ENCODE peak calls at places on chromosomes 11 and 22, in nine cellular contexts. L, S, H, V, I, Z, Y, K and G are unnamed samples.

GRCh38 chr11:48001438-48002021 is 21.2 kb downstream of the PTPRJ start:
- DNase-seq in L (no peak), S (no peak), H (peak), V (no peak), I (no peak), Z (no peak), Y (no peak), K (peak), G (no peak)

GRCh38 chr22:18044548-18045271 is 20.3 kb upstream of the MICAL3 start:
- DNase-seq in L (no peak), S (no peak), H (no peak), V (no peak), I (no peak), Z (no peak), Y (no peak), K (no peak), G (no peak)

GRCh38 chr11:78044706-78045105 is 19.0 kb upstream of the THRSP start:
- DNase-seq in L (no peak), S (no peak), H (no peak), V (no peak), I (no peak), Z (no peak), Y (no peak), K (no peak), G (no peak)

GRCh38 chr11:31646206-31646605 is 136.6 kb downstream of the ELP4 start:
- DNase-seq in L (no peak), S (no peak), H (no peak), V (no peak), I (no peak), Z (no peak), Y (no peak), K (no peak), G (no peak)

GRCh38 chr11:95688501-95689222 is 100.9 kb downstream of the FAM76B start:
- DNase-seq in L (no peak), S (no peak), H (no peak), V (no peak), I (no peak), Z (no peak), Y (no peak), K (no peak), G (no peak)

GRCh38 chr11:2160736-2161259 is at the start of gene INS:
- DNase-seq in L (no peak), S (no peak), H (no peak), V (no peak), I (no peak), Z (no peak), Y (no peak), K (no peak), G (no peak)

GRCh38 chr11:44767421-44767820 is 40.7 kb downstream of the TSPAN18 start:
- DNase-seq in L (no peak), S (no peak), H (no peak), V (no peak), I (no peak), Z (no peak), Y (no peak), K (no peak), G (no peak)

GRCh38 chr11:113073290-113073953 is 112.2 kb downstream of the NCAM1 start:
- DNase-seq in L (no peak), S (no peak), H (no peak), V (no peak), I (no peak), Z (no peak), Y (no peak), K (no peak), G (no peak)

GRCh38 chr22:20918663-20919220 is 1.5 kb downstream of the CRKL start:
- DNase-seq in L (no peak), S (peak), H (no peak), V (no peak), I (no peak), Z (no peak), Y (no peak), K (no peak), G (no peak)

GRCh38 chr11:1074244-1075221 is at the start of gene MUC2:
- DNase-seq in L (peak), S (no peak), H (no peak), V (no peak), I (no peak), Z (peak), Y (no peak), K (no peak), G (no peak)

GRCh38 chr11:128420943-128421342 is 166.4 kb downstream of the ETS1 start:
- DNase-seq in L (no peak), S (no peak), H (no peak), V (no peak), I (no peak), Z (no peak), Y (no peak), K (no peak), G (no peak)

GRCh38 chr11:69567951-69568808 is 72.8 kb upstream of the CCND1 start:
- DNase-seq in L (peak), S (no peak), H (no peak), V (no peak), I (no peak), Z (no peak), Y (no peak), K (no peak), G (no peak)

GRCh38 chr11:59158206-59159068 is 13.5 kb upstream of the DTX4 start:
- DNase-seq in L (peak), S (peak), H (peak), V (peak), I (peak), Z (peak), Y (no peak), K (peak), G (peak)

GRCh38 chr22:37183432-37184379 is 4.3 kb downstream of the C1QTNF6 start:
- DNase-seq in L (no peak), S (no peak), H (no peak), V (no peak), I (no peak), Z (no peak), Y (no peak), K (no peak), G (no peak)

GRCh38 chr11:41281131-41281742 is 178.2 kb downstream of the LRRC4C start:
- DNase-seq in L (no peak), S (peak), H (no peak), V (no peak), I (no peak), Z (no peak), Y (no peak), K (no peak), G (no peak)

GRCh38 chr22:44091021-44091721 is 67.1 kb downstream of the PARVB start:
- DNase-seq in L (peak), S (peak), H (no peak), V (peak), I (no peak), Z (no peak), Y (no peak), K (no peak), G (no peak)

GRCh38 chr22:36765943-36766450 is 9.9 kb downstream of the IFT27 start:
- DNase-seq in L (no peak), S (no peak), H (no peak), V (no peak), I (no peak), Z (no peak), Y (no peak), K (no peak), G (no peak)

GRCh38 chr11:2376751-2377451 is at the start of gene CD81:
- DNase-seq in L (peak), S (peak), H (peak), V (no peak), I (peak), Z (peak), Y (no peak), K (peak), G (peak)

GRCh38 chr11:19677380-19678080 is 35.1 kb upstream of the NAV2 start:
- DNase-seq in L (no peak), S (no peak), H (no peak), V (no peak), I (no peak), Z (no peak), Y (no peak), K (no peak), G (no peak)

GRCh38 chr11:65434667-65435179 is 12.1 kb downstream of the NEAT1 start:
- DNase-seq in L (no peak), S (no peak), H (no peak), V (no peak), I (no peak), Z (no peak), Y (no peak), K (no peak), G (no peak)

GRCh38 chr11:33970984-33971466 is 79.1 kb upstream of the LMO2 start:
- DNase-seq in L (peak), S (peak), H (peak), V (peak), I (peak), Z (peak), Y (peak), K (no peak), G (peak)

GRCh38 chr11:64887757-64888405 is 9.5 kb upstream of the EHD1 start:
- DNase-seq in L (peak), S (peak), H (peak), V (peak), I (peak), Z (peak), Y (no peak), K (peak), G (peak)

GRCh38 chr11:58781345-58781744 is 49.6 kb upstream of the GLYAT start:
- DNase-seq in L (no peak), S (no peak), H (no peak), V (no peak), I (no peak), Z (no peak), Y (no peak), K (no peak), G (no peak)

GRCh38 chr11:68120212-68121066 is 749 bp downstream of the CHKA start:
- DNase-seq in L (peak), S (peak), H (peak), V (no peak), I (no peak), Z (peak), Y (no peak), K (no peak), G (peak)

GRCh38 chr11:72237112-72237931 is 6.7 kb downstream of the PHOX2A start:
- DNase-seq in L (no peak), S (no peak), H (peak), V (no peak), I (no peak), Z (no peak), Y (no peak), K (no peak), G (no peak)

GRCh38 chr11:12070446-12071267 is 39.7 kb upstream of the MICAL2 start:
- DNase-seq in L (no peak), S (no peak), H (no peak), V (no peak), I (no peak), Z (no peak), Y (no peak), K (no peak), G (no peak)

GRCh38 chr11:114821626-114822025 is 143.3 kb downstream of the NXPE2 start:
- DNase-seq in L (no peak), S (peak), H (no peak), V (no peak), I (no peak), Z (peak), Y (no peak), K (no peak), G (no peak)

GRCh38 chr11:125579811-125580210 is 10.5 kb downstream of the EI24 start:
- DNase-seq in L (no peak), S (no peak), H (no peak), V (no peak), I (no peak), Z (no peak), Y (no peak), K (no peak), G (no peak)

GRCh38 chr11:10657308-10658271 is 36.0 kb downstream of the IRAG1 start:
- DNase-seq in L (peak), S (no peak), H (peak), V (no peak), I (no peak), Z (no peak), Y (no peak), K (no peak), G (peak)

GRCh38 chr11:75099635-75100034 is 3.0 kb upstream of the OR2AT4 start:
- DNase-seq in L (no peak), S (no peak), H (no peak), V (no peak), I (no peak), Z (no peak), Y (no peak), K (no peak), G (no peak)

GRCh38 chr11:113014731-113015455 is 53.7 kb downstream of the NCAM1 start:
- DNase-seq in L (no peak), S (no peak), H (no peak), V (no peak), I (no peak), Z (no peak), Y (no peak), K (no peak), G (no peak)

GRCh38 chr11:76459299-76459698 is 14.5 kb downstream of the EMSY start:
- DNase-seq in L (no peak), S (peak), H (no peak), V (peak), I (no peak), Z (no peak), Y (no peak), K (no peak), G (no peak)

GRCh38 chr22:47757741-47758140 is 995.3 kb downstream of the TBC1D22A start:
- DNase-seq in L (no peak), S (no peak), H (no peak), V (no peak), I (no peak), Z (no peak), Y (no peak), K (no peak), G (no peak)

GRCh38 chr22:44901301-44901700 is 108.5 kb downstream of the PHF21B start:
- DNase-seq in L (no peak), S (no peak), H (no peak), V (peak), I (no peak), Z (no peak), Y (no peak), K (no peak), G (no peak)

GRCh38 chr22:26461188-26461810 is 22.3 kb downstream of the HPS4 start:
- DNase-seq in L (peak), S (peak), H (peak), V (peak), I (peak), Z (peak), Y (no peak), K (no peak), G (peak)

GRCh38 chr11:132234878-132235277 is 864.5 kb downstream of the NTM start:
- DNase-seq in L (no peak), S (no peak), H (no peak), V (no peak), I (no peak), Z (no peak), Y (no peak), K (no peak), G (no peak)

GRCh38 chr22:36463783-36464184 is 17.7 kb downstream of the TXN2 start:
- DNase-seq in L (no peak), S (no peak), H (no peak), V (no peak), I (no peak), Z (no peak), Y (no peak), K (no peak), G (no peak)

GRCh38 chr11:42766191-42766590 is 545.6 kb upstream of the API5 start:
- DNase-seq in L (no peak), S (no peak), H (no peak), V (no peak), I (no peak), Z (no peak), Y (no peak), K (no peak), G (no peak)

GRCh38 chr22:24436553-24436952 is 9.2 kb downstream of the ADORA2A start:
- DNase-seq in L (no peak), S (no peak), H (no peak), V (no peak), I (no peak), Z (no peak), Y (no peak), K (no peak), G (no peak)